ENCODE peak calls at places on chromosomes 6 and 20, in six cellular contexts. One of them, this sample, is unnamed. For H3K27me3, the result is how much of the 10 kb centered on the place peaks cover.

GRCh38 chr6:9467746-9468145 is 947.1 kb downstream of the TFAP2A start:
- DNase-seq in bronchial epithelial cell: peak
- DNase-seq in psoas muscle: no peak
- DNase-seq in upper lobe of left lung: no peak
- DNase-seq in heart right ventricle: no peak
- DNase-seq in BJ: peak
- DNase-seq in this sample: no peak

GRCh38 chr6:112571486-112571885 is 224.4 kb downstream of the RFPL4B start:
- DNase-seq in BJ: no peak
- DNase-seq in psoas muscle: no peak
- DNase-seq in upper lobe of left lung: no peak
- DNase-seq in bronchial epithelial cell: no peak
- DNase-seq in heart right ventricle: peak
- DNase-seq in this sample: no peak

GRCh38 chr20:33554914-33555420 is 65.1 kb downstream of the CBFA2T2 start:
- DNase-seq in BJ: peak
- DNase-seq in heart right ventricle: no peak
- DNase-seq in psoas muscle: no peak
- DNase-seq in upper lobe of left lung: peak
- DNase-seq in bronchial epithelial cell: peak
- DNase-seq in this sample: no peak

GRCh38 chr6:93784794-93785757 is 365.7 kb upstream of the EPHA7 start:
- DNase-seq in psoas muscle: no peak
- DNase-seq in BJ: peak
- DNase-seq in upper lobe of left lung: no peak
- DNase-seq in bronchial epithelial cell: no peak
- DNase-seq in heart right ventricle: no peak
- DNase-seq in this sample: no peak

GRCh38 chr6:155155787-155156447 is 107.9 kb upstream of the CLDN20 start:
- DNase-seq in BJ: no peak
- DNase-seq in upper lobe of left lung: no peak
- DNase-seq in heart right ventricle: no peak
- DNase-seq in bronchial epithelial cell: no peak
- DNase-seq in psoas muscle: no peak
- DNase-seq in this sample: no peak

GRCh38 chr20:58990651-58991445 is 9.8 kb downstream of the NELFCD start:
- DNase-seq in heart right ventricle: no peak
- DNase-seq in psoas muscle: no peak
- DNase-seq in bronchial epithelial cell: no peak
- DNase-seq in BJ: no peak
- DNase-seq in upper lobe of left lung: peak
- DNase-seq in this sample: no peak

GRCh38 chr6:132264101-132264500 is 137.2 kb downstream of the MOXD1 start:
- DNase-seq in BJ: no peak
- DNase-seq in bronchial epithelial cell: no peak
- DNase-seq in heart right ventricle: no peak
- DNase-seq in psoas muscle: no peak
- DNase-seq in upper lobe of left lung: no peak
- DNase-seq in this sample: no peak

GRCh38 chr6:156662025-156662445 is 115.1 kb upstream of the ARID1B start:
- DNase-seq in bronchial epithelial cell: no peak
- DNase-seq in psoas muscle: no peak
- DNase-seq in upper lobe of left lung: no peak
- DNase-seq in heart right ventricle: no peak
- DNase-seq in BJ: peak
- DNase-seq in this sample: no peak

GRCh38 chr20:14434379-14435136 is 97.1 kb upstream of the FLRT3 start:
- DNase-seq in upper lobe of left lung: no peak
- DNase-seq in bronchial epithelial cell: peak
- DNase-seq in BJ: no peak
- DNase-seq in heart right ventricle: no peak
- DNase-seq in psoas muscle: no peak
- DNase-seq in this sample: no peak

GRCh38 chr20:21048841-21049273 is 57.3 kb downstream of the LINC00237 start:
- DNase-seq in heart right ventricle: no peak
- DNase-seq in upper lobe of left lung: no peak
- DNase-seq in BJ: no peak
- DNase-seq in bronchial epithelial cell: no peak
- DNase-seq in psoas muscle: peak
- DNase-seq in this sample: peak

GRCh38 chr20:61436674-61437279 is 184.7 kb downstream of the CDH4 start:
- DNase-seq in BJ: no peak
- DNase-seq in psoas muscle: no peak
- DNase-seq in upper lobe of left lung: no peak
- DNase-seq in heart right ventricle: no peak
- DNase-seq in bronchial epithelial cell: peak
- DNase-seq in this sample: no peak

GRCh38 chr6:72616406-72617015 is 5.4 kb upstream of the KCNQ5 start:
- DNase-seq in BJ: no peak
- DNase-seq in bronchial epithelial cell: peak
- DNase-seq in psoas muscle: no peak
- DNase-seq in upper lobe of left lung: no peak
- DNase-seq in heart right ventricle: no peak
- DNase-seq in this sample: no peak

GRCh38 chr20:21515300-21516179 is 1.7 kb upstream of the NKX2-2 start:
- DNase-seq in heart right ventricle: no peak
- DNase-seq in upper lobe of left lung: no peak
- DNase-seq in bronchial epithelial cell: no peak
- DNase-seq in psoas muscle: no peak
- DNase-seq in BJ: no peak
- DNase-seq in this sample: no peak

GRCh38 chr6:29142349-29142748 is 28.4 kb upstream of the OR2J2 start:
- DNase-seq in BJ: no peak
- DNase-seq in bronchial epithelial cell: no peak
- DNase-seq in psoas muscle: no peak
- DNase-seq in upper lobe of left lung: no peak
- DNase-seq in heart right ventricle: no peak
- DNase-seq in this sample: no peak

GRCh38 chr20:6838181-6838826 is 70.8 kb downstream of the BMP2 start:
- DNase-seq in BJ: no peak
- DNase-seq in psoas muscle: no peak
- DNase-seq in upper lobe of left lung: no peak
- DNase-seq in bronchial epithelial cell: peak
- DNase-seq in heart right ventricle: no peak
- DNase-seq in this sample: no peak

GRCh38 chr20:7161690-7162089 is 394.2 kb downstream of the BMP2 start:
- DNase-seq in psoas muscle: no peak
- DNase-seq in heart right ventricle: no peak
- DNase-seq in upper lobe of left lung: no peak
- DNase-seq in bronchial epithelial cell: peak
- DNase-seq in BJ: no peak
- DNase-seq in this sample: no peak

GRCh38 chr6:16109659-16110300 is 19.1 kb upstream of the MYLIP start:
- DNase-seq in BJ: no peak
- DNase-seq in heart right ventricle: no peak
- DNase-seq in bronchial epithelial cell: no peak
- DNase-seq in psoas muscle: peak
- DNase-seq in upper lobe of left lung: no peak
- DNase-seq in this sample: no peak

GRCh38 chr20:24668791-24669190 is 199.4 kb downstream of the SYNDIG1 start:
- DNase-seq in BJ: no peak
- DNase-seq in bronchial epithelial cell: no peak
- DNase-seq in heart right ventricle: no peak
- DNase-seq in psoas muscle: no peak
- DNase-seq in upper lobe of left lung: no peak
- DNase-seq in this sample: no peak

GRCh38 chr6:29702519-29703103 is 20.6 kb upstream of the HLA-F start:
- DNase-seq in bronchial epithelial cell: peak
- DNase-seq in psoas muscle: peak
- DNase-seq in upper lobe of left lung: peak
- DNase-seq in BJ: no peak
- DNase-seq in heart right ventricle: peak
- DNase-seq in this sample: no peak

GRCh38 chr20:47642118-47642517 is 140.4 kb downstream of the NCOA3 start:
- DNase-seq in psoas muscle: no peak
- DNase-seq in heart right ventricle: no peak
- DNase-seq in bronchial epithelial cell: no peak
- DNase-seq in BJ: no peak
- DNase-seq in upper lobe of left lung: no peak
- DNase-seq in this sample: no peak

GRCh38 chr20:2149507-2149906 is 47.9 kb downstream of the STK35 start:
- DNase-seq in upper lobe of left lung: no peak
- DNase-seq in heart right ventricle: no peak
- DNase-seq in BJ: no peak
- DNase-seq in psoas muscle: no peak
- DNase-seq in bronchial epithelial cell: peak
- DNase-seq in this sample: no peak

GRCh38 chr6:145882121-145882531 is 67.5 kb upstream of the FBXO30 start:
- DNase-seq in upper lobe of left lung: no peak
- DNase-seq in heart right ventricle: no peak
- DNase-seq in bronchial epithelial cell: no peak
- DNase-seq in psoas muscle: no peak
- DNase-seq in BJ: peak
- DNase-seq in this sample: no peak

GRCh38 chr20:17904027-17904426 is 64.6 kb downstream of the SNX5 start:
- DNase-seq in BJ: no peak
- DNase-seq in psoas muscle: no peak
- DNase-seq in bronchial epithelial cell: no peak
- DNase-seq in heart right ventricle: no peak
- DNase-seq in upper lobe of left lung: no peak
- DNase-seq in this sample: no peak

GRCh38 chr20:32941155-32941885 is 62.9 kb downstream of the SUN5 start:
- DNase-seq in BJ: no peak
- DNase-seq in bronchial epithelial cell: no peak
- DNase-seq in heart right ventricle: no peak
- DNase-seq in upper lobe of left lung: no peak
- DNase-seq in psoas muscle: no peak
- DNase-seq in this sample: no peak

GRCh38 chr6:5981274-5982026 is 25.3 kb downstream of the NRN1 start:
- DNase-seq in upper lobe of left lung: no peak
- DNase-seq in heart right ventricle: no peak
- DNase-seq in bronchial epithelial cell: peak
- DNase-seq in BJ: no peak
- DNase-seq in psoas muscle: no peak
- DNase-seq in this sample: no peak

GRCh38 chr6:119791746-119792145 is 442.2 kb upstream of the MAN1A1 start:
- DNase-seq in upper lobe of left lung: no peak
- DNase-seq in BJ: no peak
- DNase-seq in heart right ventricle: no peak
- DNase-seq in psoas muscle: no peak
- DNase-seq in bronchial epithelial cell: peak
- DNase-seq in this sample: no peak

GRCh38 chr6:116396451-116396850 is 25.7 kb downstream of the DSE start:
- DNase-seq in BJ: no peak
- DNase-seq in bronchial epithelial cell: no peak
- DNase-seq in heart right ventricle: no peak
- DNase-seq in upper lobe of left lung: no peak
- DNase-seq in psoas muscle: no peak
- DNase-seq in this sample: no peak

GRCh38 chr6:143196525-143197225 is 136.0 kb downstream of the AIG1 start:
- DNase-seq in upper lobe of left lung: no peak
- DNase-seq in heart right ventricle: no peak
- DNase-seq in BJ: no peak
- DNase-seq in psoas muscle: no peak
- DNase-seq in bronchial epithelial cell: no peak
- DNase-seq in this sample: no peak

GRCh38 chr6:141593311-141593710 is 539.4 kb upstream of the GJE1 start:
- DNase-seq in bronchial epithelial cell: no peak
- DNase-seq in psoas muscle: no peak
- DNase-seq in heart right ventricle: no peak
- DNase-seq in BJ: no peak
- DNase-seq in upper lobe of left lung: no peak
- DNase-seq in this sample: no peak

GRCh38 chr6:141598487-141598886 is 534.2 kb upstream of the GJE1 start:
- DNase-seq in heart right ventricle: no peak
- DNase-seq in bronchial epithelial cell: peak
- DNase-seq in upper lobe of left lung: no peak
- DNase-seq in psoas muscle: no peak
- DNase-seq in BJ: no peak
- DNase-seq in this sample: no peak

DNA sequence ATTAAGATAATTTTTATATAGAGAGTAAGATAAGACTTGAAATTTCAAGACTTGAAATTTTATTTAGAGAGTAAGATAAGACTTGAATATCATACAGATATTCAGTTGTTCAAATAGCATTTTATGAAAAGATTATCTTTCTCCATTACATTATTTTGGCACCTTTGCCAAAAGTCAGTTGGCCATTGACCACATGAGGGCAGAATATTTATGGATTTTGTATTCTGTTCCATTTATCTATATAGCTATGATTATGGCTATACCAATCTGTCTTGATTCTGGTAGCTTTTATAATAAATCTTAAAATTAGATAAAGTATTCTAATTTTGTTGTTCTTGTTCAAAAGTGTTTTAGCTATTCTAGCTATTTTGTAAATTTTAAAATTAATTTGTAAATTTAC is 537.9 kb upstream of the GJE1 start:
- DNase-seq in bronchial epithelial cell: no peak
- DNase-seq in BJ: no peak
- DNase-seq in psoas muscle: no peak
- DNase-seq in heart right ventricle: no peak
- DNase-seq in upper lobe of left lung: no peak
- DNase-seq in this sample: no peak
- TF ChIP-seq CTCF in bronchial epithelial cell: no peak
- TF ChIP-seq CTCF in BJ: no peak
- TF ChIP-seq CTCF in psoas muscle: no peak
- TF ChIP-seq CTCF in heart right ventricle: no peak
- TF ChIP-seq CTCF in upper lobe of left lung: no peak
- TF ChIP-seq CTCF in this sample: no peak

DNA sequence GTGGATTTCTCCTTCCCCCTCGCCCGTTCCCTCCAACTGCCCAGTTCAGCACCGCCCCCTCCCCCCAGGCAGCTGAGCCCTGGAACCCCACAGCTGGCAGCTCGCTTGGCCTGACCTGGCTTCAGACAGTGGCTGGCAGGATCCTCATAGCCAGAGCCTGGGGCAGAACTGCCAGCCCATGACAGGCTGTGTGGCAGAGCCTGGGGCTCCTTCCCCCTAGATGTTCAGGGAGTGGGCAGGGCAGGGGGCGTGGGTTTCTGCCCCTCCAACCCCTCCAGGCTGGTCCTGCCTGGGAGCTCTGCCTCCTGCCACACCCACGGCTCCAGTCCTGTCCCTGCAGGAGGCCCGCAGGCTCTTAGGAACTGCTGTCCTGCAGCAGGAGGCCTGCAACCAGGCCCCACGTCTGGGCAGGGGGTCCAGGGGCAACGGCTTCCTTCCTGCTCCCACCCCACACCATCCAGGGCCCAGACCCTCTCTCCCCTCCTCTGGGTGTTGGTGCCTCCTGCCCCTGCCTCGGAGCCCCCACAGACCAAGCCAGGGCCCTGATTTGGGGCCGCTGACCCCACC is 9.6 kb upstream of the KCNQ2 start:
- DNase-seq in heart right ventricle: no peak
- DNase-seq in upper lobe of left lung: no peak
- DNase-seq in BJ: no peak
- DNase-seq in bronchial epithelial cell: no peak
- DNase-seq in psoas muscle: no peak
- DNase-seq in this sample: no peak
- H3K27me3 ChIP-seq in heart right ventricle: under half
- H3K27me3 ChIP-seq in upper lobe of left lung: under half
- H3K27me3 ChIP-seq in BJ: under half
- H3K27me3 ChIP-seq in bronchial epithelial cell: under half
- H3K27me3 ChIP-seq in psoas muscle: under half
- H3K27me3 ChIP-seq in this sample: under half

GRCh38 chr20:34834459-34834893 is 9.0 kb upstream of the NCOA6 start:
- DNase-seq in BJ: no peak
- DNase-seq in heart right ventricle: no peak
- DNase-seq in upper lobe of left lung: no peak
- DNase-seq in bronchial epithelial cell: peak
- DNase-seq in psoas muscle: no peak
- DNase-seq in this sample: no peak
- TF ChIP-seq CTCF in BJ: no peak
- TF ChIP-seq CTCF in heart right ventricle: peak
- TF ChIP-seq CTCF in upper lobe of left lung: no peak
- TF ChIP-seq CTCF in bronchial epithelial cell: peak
- TF ChIP-seq CTCF in psoas muscle: peak
- TF ChIP-seq CTCF in this sample: peak

GRCh38 chr20:46043556-46043955 is 14.5 kb downstream of the SLC12A5 start:
- DNase-seq in heart right ventricle: no peak
- DNase-seq in bronchial epithelial cell: no peak
- DNase-seq in BJ: no peak
- DNase-seq in upper lobe of left lung: no peak
- DNase-seq in psoas muscle: no peak
- DNase-seq in this sample: no peak
- H3K27me3 ChIP-seq in heart right ventricle: under half
- H3K27me3 ChIP-seq in bronchial epithelial cell: under half
- H3K27me3 ChIP-seq in BJ: under half
- H3K27me3 ChIP-seq in upper lobe of left lung: under half
- H3K27me3 ChIP-seq in psoas muscle: under half
- H3K27me3 ChIP-seq in this sample: under half